ENCODE peak calls at places on chromosomes 16 and 17, in six cellular contexts. One of them, this sample, is unnamed.

GRCh38 chr17:70332811-70333210 is 163.5 kb downstream of the KCNJ2 start:
- DNase-seq in activated T-helper 1 cell treated with anti-CD3 and anti-CD28 coated beads, Interleukin-2, amount 50 U/mL, for 16 hours: no peak
- DNase-seq in bronchial epithelial cell: no peak
- DNase-seq in CD8-positive, alpha-beta memory T cell: no peak
- DNase-seq in kidney tubule cell: no peak
- DNase-seq in suprapubic skin: no peak
- DNase-seq in this sample: no peak

GRCh38 chr17:41687828-41688640 is 651 bp upstream of the EIF1 start:
- DNase-seq in suprapubic skin: no peak
- DNase-seq in activated T-helper 1 cell treated with anti-CD3 and anti-CD28 coated beads, Interleukin-2, amount 50 U/mL, for 16 hours: peak
- DNase-seq in CD8-positive, alpha-beta memory T cell: no peak
- DNase-seq in kidney tubule cell: peak
- DNase-seq in bronchial epithelial cell: peak
- DNase-seq in this sample: peak

GRCh38 chr16:57679768-57680167 is 11.7 kb downstream of the ADGRG3 start:
- DNase-seq in bronchial epithelial cell: no peak
- DNase-seq in suprapubic skin: peak
- DNase-seq in activated T-helper 1 cell treated with anti-CD3 and anti-CD28 coated beads, Interleukin-2, amount 50 U/mL, for 16 hours: no peak
- DNase-seq in kidney tubule cell: no peak
- DNase-seq in CD8-positive, alpha-beta memory T cell: no peak
- DNase-seq in this sample: no peak

GRCh38 chr16:25006504-25007055 is 8.6 kb downstream of the ARHGAP17 start:
- DNase-seq in CD8-positive, alpha-beta memory T cell: no peak
- DNase-seq in suprapubic skin: peak
- DNase-seq in activated T-helper 1 cell treated with anti-CD3 and anti-CD28 coated beads, Interleukin-2, amount 50 U/mL, for 16 hours: no peak
- DNase-seq in bronchial epithelial cell: no peak
- DNase-seq in kidney tubule cell: peak
- DNase-seq in this sample: no peak

GRCh38 chr16:67163164-67163902 is 1.2 kb upstream of the HSF4 start:
- DNase-seq in activated T-helper 1 cell treated with anti-CD3 and anti-CD28 coated beads, Interleukin-2, amount 50 U/mL, for 16 hours: no peak
- DNase-seq in kidney tubule cell: peak
- DNase-seq in suprapubic skin: no peak
- DNase-seq in CD8-positive, alpha-beta memory T cell: no peak
- DNase-seq in bronchial epithelial cell: no peak
- DNase-seq in this sample: no peak

GRCh38 chr17:4856937-4857314 is 23.8 kb downstream of the MINK1 start:
- DNase-seq in activated T-helper 1 cell treated with anti-CD3 and anti-CD28 coated beads, Interleukin-2, amount 50 U/mL, for 16 hours: no peak
- DNase-seq in bronchial epithelial cell: no peak
- DNase-seq in suprapubic skin: no peak
- DNase-seq in CD8-positive, alpha-beta memory T cell: no peak
- DNase-seq in kidney tubule cell: no peak
- DNase-seq in this sample: no peak

GRCh38 chr17:39782980-39783379 is 45.2 kb downstream of the GRB7 start:
- DNase-seq in activated T-helper 1 cell treated with anti-CD3 and anti-CD28 coated beads, Interleukin-2, amount 50 U/mL, for 16 hours: no peak
- DNase-seq in suprapubic skin: no peak
- DNase-seq in bronchial epithelial cell: peak
- DNase-seq in kidney tubule cell: no peak
- DNase-seq in CD8-positive, alpha-beta memory T cell: no peak
- DNase-seq in this sample: no peak

GRCh38 chr17:47948706-47949196 is 7.4 kb downstream of the PNPO start:
- DNase-seq in kidney tubule cell: peak
- DNase-seq in suprapubic skin: no peak
- DNase-seq in activated T-helper 1 cell treated with anti-CD3 and anti-CD28 coated beads, Interleukin-2, amount 50 U/mL, for 16 hours: no peak
- DNase-seq in bronchial epithelial cell: peak
- DNase-seq in CD8-positive, alpha-beta memory T cell: no peak
- DNase-seq in this sample: no peak

GRCh38 chr17:55641559-55642160 is 81.0 kb downstream of the TMEM100 start:
- DNase-seq in CD8-positive, alpha-beta memory T cell: no peak
- DNase-seq in bronchial epithelial cell: peak
- DNase-seq in kidney tubule cell: peak
- DNase-seq in suprapubic skin: no peak
- DNase-seq in activated T-helper 1 cell treated with anti-CD3 and anti-CD28 coated beads, Interleukin-2, amount 50 U/mL, for 16 hours: no peak
- DNase-seq in this sample: peak

GRCh38 chr16:50133214-50133613 is 19.9 kb upstream of the TENT4B start:
- DNase-seq in activated T-helper 1 cell treated with anti-CD3 and anti-CD28 coated beads, Interleukin-2, amount 50 U/mL, for 16 hours: no peak
- DNase-seq in suprapubic skin: no peak
- DNase-seq in CD8-positive, alpha-beta memory T cell: no peak
- DNase-seq in bronchial epithelial cell: no peak
- DNase-seq in kidney tubule cell: no peak
- DNase-seq in this sample: no peak

GRCh38 chr17:7438656-7439460 is 454 bp upstream of the FGF11 start:
- DNase-seq in suprapubic skin: no peak
- DNase-seq in bronchial epithelial cell: no peak
- DNase-seq in CD8-positive, alpha-beta memory T cell: no peak
- DNase-seq in activated T-helper 1 cell treated with anti-CD3 and anti-CD28 coated beads, Interleukin-2, amount 50 U/mL, for 16 hours: no peak
- DNase-seq in kidney tubule cell: no peak
- DNase-seq in this sample: no peak

GRCh38 chr16:14283786-14284185 is 212.7 kb downstream of the MRTFB start:
- DNase-seq in bronchial epithelial cell: no peak
- DNase-seq in CD8-positive, alpha-beta memory T cell: no peak
- DNase-seq in suprapubic skin: no peak
- DNase-seq in kidney tubule cell: no peak
- DNase-seq in activated T-helper 1 cell treated with anti-CD3 and anti-CD28 coated beads, Interleukin-2, amount 50 U/mL, for 16 hours: no peak
- DNase-seq in this sample: no peak

GRCh38 chr16:85610446-85611204 is 2.5 kb upstream of the GSE1 start:
- DNase-seq in kidney tubule cell: peak
- DNase-seq in suprapubic skin: peak
- DNase-seq in activated T-helper 1 cell treated with anti-CD3 and anti-CD28 coated beads, Interleukin-2, amount 50 U/mL, for 16 hours: peak
- DNase-seq in CD8-positive, alpha-beta memory T cell: peak
- DNase-seq in bronchial epithelial cell: peak
- DNase-seq in this sample: peak

This sample was measured in NCI-H1930.